ENCODE peak calls at places on chromosomes 7 and 10, in seven cellular contexts. M is tibial nerve, D is sigmoid colon, G is ovary, J is heart left ventricle, L is HCT116, U is esophagus squamous epithelium. E is an unnamed sample.

GRCh38 chr7:25877802-25878789 is 273.9 kb upstream of the NFE2L3 start:
- DNase-seq in G (no peak), U (no peak), J (no peak), D (no peak), M (no peak), L (no peak), E (no peak)

GRCh38 chr10:30885423-30885822 is 146.2 kb downstream of the ZNF438 start:
- DNase-seq in G (no peak), J (no peak), L (no peak), M (no peak), D (no peak), U (no peak), E (no peak)

GRCh38 chr10:142371-142770 is 7.1 kb downstream of the ZMYND11 start:
- DNase-seq in G (no peak), J (no peak), D (no peak), M (no peak), U (no peak), L (no peak), E (no peak)

GRCh38 chr10:13614530-13615332 is 28.0 kb downstream of the PRPF18 start:
- DNase-seq in D (no peak), J (no peak), M (no peak), U (no peak), L (no peak), G (no peak), E (no peak)

GRCh38 chr7:121016976-121017375 is 28.5 kb downstream of the CPED1 start:
- DNase-seq in G (no peak), J (no peak), U (no peak), M (no peak), L (no peak), D (peak; percentile 67), E (no peak)

GRCh38 chr10:113739577-113739976 is 11.9 kb upstream of the PLEKHS1 start:
- DNase-seq in U (no peak), M (no peak), J (no peak), D (no peak), G (no peak), L (no peak), E (no peak)

GRCh38 chr10:65010845-65011244 is 1489.6 kb downstream of the REEP3 start:
- DNase-seq in G (no peak), M (no peak), J (no peak), D (no peak), U (no peak), L (no peak), E (no peak)

GRCh38 chr10:61592581-61592980 is 70.1 kb upstream of the CABCOCO1 start:
- DNase-seq in D (no peak), M (no peak), J (no peak), L (peak; percentile 33), G (no peak), U (no peak), E (peak; percentile 56)

GRCh38 chr7:76294344-76295024 is 8.0 kb upstream of the HSPB1 start:
- DNase-seq in G (peak; percentile 97), J (peak; percentile 97), U (peak; percentile 24), D (peak; percentile 99), M (peak; percentile 97), L (peak; percentile 83), E (peak; percentile 96)

GRCh38 chr7:131183611-131184119 is 144.0 kb upstream of the MKLN1 start:
- DNase-seq in L (no peak), D (no peak), J (no peak), G (no peak), U (no peak), M (no peak), E (no peak)

GRCh38 chr7:23273141-23273599 is 26.0 kb upstream of the MALSU1 start:
- DNase-seq in G (peak; percentile 81), J (peak; percentile 90), U (peak; percentile 47), L (peak; percentile 93), M (peak; percentile 82), D (peak; percentile 81), E (peak; percentile 95)

GRCh38 chr7:19284136-19284535 is 138.9 kb upstream of the FERD3L start:
- DNase-seq in M (no peak), D (no peak), G (no peak), J (no peak), L (no peak), U (no peak), E (no peak)

GRCh38 chr7:80150621-80151273 is 16.1 kb downstream of the GNAI1 start:
- DNase-seq in D (no peak), L (no peak), J (no peak), U (no peak), G (no peak), M (no peak), E (no peak)

GRCh38 chr7:66696774-66697191 is 43.8 kb upstream of the RABGEF1 start:
- DNase-seq in G (no peak), U (no peak), M (no peak), D (no peak), L (no peak), J (no peak), E (no peak)

GRCh38 chr7:132232394-132232793 is 343.9 kb downstream of the PLXNA4 start:
- DNase-seq in L (no peak), M (no peak), D (no peak), G (no peak), J (no peak), U (no peak), E (no peak)

GRCh38 chr10:63003816-63004453 is 129.2 kb upstream of the NRBF2 start:
- DNase-seq in G (no peak), J (no peak), U (no peak), D (no peak), M (no peak), L (peak; percentile 7), E (no peak)

GRCh38 chr7:81709836-81710235 is 60.0 kb downstream of the HGF start:
- DNase-seq in G (no peak), M (no peak), U (no peak), J (no peak), L (no peak), D (no peak), E (no peak)

GRCh38 chr7:2728309-2729042 is 40.5 kb downstream of the AMZ1 start:
- DNase-seq in U (no peak), L (no peak), G (peak; percentile 61), D (no peak), J (peak; percentile 48), M (no peak), E (no peak)

GRCh38 chr7:39089194-39089593 is 111.5 kb downstream of the POU6F2 start:
- DNase-seq in L (no peak), D (no peak), M (no peak), J (no peak), U (no peak), G (no peak), E (no peak)

GRCh38 chr7:39086638-39087360 is 109.1 kb downstream of the POU6F2 start:
- DNase-seq in J (no peak), L (no peak), U (no peak), M (no peak), D (no peak), G (no peak), E (no peak)

GRCh38 chr7:39091774-39092173 is 114.1 kb downstream of the POU6F2 start:
- DNase-seq in J (no peak), D (no peak), M (no peak), G (no peak), L (no peak), U (no peak), E (no peak)

GRCh38 chr7:39085590-39086049 is 107.9 kb downstream of the POU6F2 start:
- DNase-seq in G (no peak), U (no peak), M (no peak), L (no peak), J (no peak), D (no peak), E (no peak)

GRCh38 chr7:39088730-39089129 is 111.0 kb downstream of the POU6F2 start:
- DNase-seq in J (no peak), D (no peak), U (no peak), G (no peak), M (no peak), L (no peak), E (no peak)
- H3K4me1 ChIP-seq in J (peaks cover 9% of the 10 kb centered on the region), D (no peaks in the 10 kb centered on the region), U (peaks cover 5% of the 10 kb centered on the region), G (no peaks in the 10 kb centered on the region), M (no peaks in the 10 kb centered on the region), L (no peaks in the 10 kb centered on the region), E (no peaks in the 10 kb centered on the region)

DNA sequence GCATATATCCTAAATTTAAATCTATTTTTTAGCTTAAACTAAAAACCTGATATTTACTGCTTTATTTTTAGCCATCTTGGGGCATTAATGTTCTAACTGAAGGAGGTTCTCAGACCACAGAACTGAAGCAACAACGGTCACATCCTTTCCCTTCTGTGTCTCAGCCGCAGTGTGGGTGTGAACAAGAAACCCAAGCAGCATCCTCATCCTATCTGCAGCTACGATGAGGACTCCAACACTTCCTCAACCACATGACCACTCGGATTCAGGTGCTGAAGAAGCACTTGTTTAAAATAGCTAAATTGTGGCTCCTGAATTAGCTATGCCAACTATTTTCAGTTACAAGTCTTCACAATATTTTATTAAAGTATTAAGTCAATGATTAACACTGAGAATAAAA is 5.3 kb downstream of the ESYT2 start:
- DNase-seq in J (no peak), M (no peak), D (no peak), U (no peak), L (no peak), G (no peak), E (no peak)
- TF ChIP-seq POLR2A in J (no peak), M (no peak), D (no peak), U (no peak), L (no peak), G (no peak), E (no peak)

GRCh38 chr10:124708922-124709520 is 35.2 kb downstream of the FAM53B start:
- DNase-seq in G (no peak), L (no peak), U (no peak), J (no peak), M (no peak), D (no peak), E (no peak)

GRCh38 chr10:124706876-124707516 is 37.2 kb downstream of the FAM53B start:
- DNase-seq in D (no peak), J (no peak), L (no peak), M (no peak), U (no peak), G (no peak), E (no peak)

GRCh38 chr10:124708246-124708779 is 35.9 kb downstream of the FAM53B start:
- DNase-seq in L (no peak), J (no peak), D (no peak), G (no peak), U (no peak), M (no peak), E (no peak)

GRCh38 chr10:124706462-124706857 is 37.7 kb downstream of the FAM53B start:
- DNase-seq in G (no peak), D (no peak), U (no peak), L (no peak), M (no peak), J (no peak), E (no peak)

DNA sequence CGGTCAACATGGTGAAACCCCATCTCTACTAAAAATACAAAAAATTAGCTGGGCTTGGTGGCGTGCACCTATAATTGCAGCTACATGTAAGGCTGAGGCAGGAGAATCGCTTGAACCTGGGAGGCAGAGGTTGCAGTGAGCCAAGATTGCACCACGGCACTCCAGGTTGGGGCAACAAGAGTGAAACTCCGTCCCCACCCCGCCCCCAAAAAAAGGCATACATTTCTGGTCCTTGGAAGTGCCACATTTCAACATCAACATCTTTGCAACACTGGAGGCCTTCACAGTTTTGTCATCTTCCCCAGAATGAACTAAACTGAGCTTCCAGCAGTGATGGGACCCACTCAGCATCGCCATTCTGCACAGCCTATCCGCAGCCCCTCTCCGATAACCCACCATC is 36.6 kb downstream of the FAM53B start:
- DNase-seq in J (no peak), U (no peak), M (no peak), G (no peak), D (no peak), L (no peak), E (no peak)
- H3K4me1 ChIP-seq in J (peaks cover 99% of the 10 kb centered on the region), U (peaks cover 99% of the 10 kb centered on the region), M (peaks cover 90% of the 10 kb centered on the region), G (peaks cover 68% of the 10 kb centered on the region), D (peaks cover 76% of the 10 kb centered on the region), L (peaks cover 17% of the 10 kb centered on the region), E (peaks cover 83% of the 10 kb centered on the region)

GRCh38 chr10:87887548-87888289 is 24.3 kb downstream of the PTEN start:
- DNase-seq in M (no peak), L (no peak), G (no peak), U (no peak), D (no peak), J (no peak), E (no peak)
- TF ChIP-seq POLR2A in M (no peak), L (no peak), G (no peak), U (no peak), D (no peak), J (no peak), E (no peak)